ENCODE peak calls at places on chromosomes 4 and X, in nine cellular contexts. G is mucosa of gallbladder; Z is tibial artery; M is nucleus accumbens; N is naive B cell; J is retina; D is CD4-positive, alpha-beta T cell; H is aorta; U is right cardiac atrium. P is an unnamed sample.

GRCh38 chrX:153380691-153381090 is 20.5 kb downstream of the PNMA6E start:
- DNase-seq in G (no peak), Z (no peak), M (no peak), N (no peak), J (no peak), D (no peak), H (no peak), U (no peak), P (no peak)

GRCh38 chr4:187042251-187042650 is 318.6 kb upstream of the FAT1 start:
- DNase-seq in G (no peak), Z (no peak), M (no peak), N (no peak), J (no peak), D (no peak), H (no peak), U (no peak), P (no peak)

GRCh38 chr4:47668810-47669408 is 169.0 kb downstream of the CORIN start:
- DNase-seq in G (peak; percentile 15), Z (no peak), M (no peak), N (peak; percentile 25), J (peak; percentile 28), D (no peak), H (no peak), U (no peak), P (peak; percentile 25)

GRCh38 chr4:163544407-163545038 is 50.0 kb downstream of the TMA16 start:
- DNase-seq in G (peak; percentile 52), Z (peak; percentile 71), M (peak; percentile 31), N (peak; percentile 65), J (peak; percentile 75), D (peak; percentile 54), H (peak; percentile 70), U (peak; percentile 79), P (peak; percentile 80)

GRCh38 chrX:129791961-129792570 is 12.3 kb downstream of the SASH3 start:
- DNase-seq in G (no peak), Z (no peak), M (no peak), N (no peak), J (no peak), D (no peak), H (no peak), U (no peak), P (no peak)

GRCh38 chr4:575281-576141 is 584 bp downstream of the TMEM271 start:
- DNase-seq in G (peak; percentile 16), Z (no peak), M (no peak), N (no peak), J (peak; percentile 31), D (no peak), H (no peak), U (peak; percentile 69), P (peak; percentile 46)

GRCh38 chr4:162347492-162348213 is 183.9 kb upstream of the FSTL5 start:
- DNase-seq in G (no peak), Z (no peak), M (no peak), N (no peak), J (no peak), D (no peak), H (no peak), U (peak; percentile 34), P (no peak)

GRCh38 chr4:15232725-15233597 is 194.9 kb upstream of the C1QTNF7 start:
- DNase-seq in G (no peak), Z (no peak), M (no peak), N (no peak), J (no peak), D (no peak), H (no peak), U (peak; percentile 52), P (no peak)

GRCh38 chr4:53022162-53023100 is 160.3 kb downstream of the RASL11B start:
- DNase-seq in G (no peak), Z (no peak), M (no peak), N (no peak), J (no peak), D (no peak), H (no peak), U (no peak), P (no peak)

GRCh38 chrX:100768679-100769338 is 36.9 kb upstream of the SYTL4 start:
- DNase-seq in G (peak; percentile 89), Z (peak; percentile 77), M (peak; percentile 10), N (peak; percentile 70), J (peak; percentile 63), D (peak; percentile 79), H (peak; percentile 85), U (peak; percentile 84), P (peak; percentile 80)

GRCh38 chr4:185512516-185512915 is 22.8 kb downstream of the PDLIM3 start:
- DNase-seq in G (no peak), Z (no peak), M (no peak), N (no peak), J (no peak), D (no peak), H (no peak), U (no peak), P (no peak)

GRCh38 chr4:156228706-156229105 is 275.0 kb upstream of the CTSO start:
- DNase-seq in G (no peak), Z (no peak), M (no peak), N (no peak), J (no peak), D (no peak), H (no peak), U (no peak), P (no peak)

GRCh38 chr4:77852892-77853495 is 9.6 kb upstream of the MRPL1 start:
- DNase-seq in G (no peak), Z (no peak), M (no peak), N (peak; percentile 64), J (no peak), D (peak; percentile 58), H (no peak), U (no peak), P (no peak)

GRCh38 chr4:16852168-16852567 is 46.3 kb downstream of the LDB2 start:
- DNase-seq in G (no peak), Z (no peak), M (no peak), N (no peak), J (no peak), D (no peak), H (no peak), U (no peak), P (no peak)

GRCh38 chrX:118795528-118795927 is 28.1 kb upstream of the ZCCHC12 start:
- DNase-seq in G (no peak), Z (no peak), M (no peak), N (no peak), J (no peak), D (no peak), H (no peak), U (no peak), P (no peak)

GRCh38 chr4:69822198-69822597 is 37.7 kb downstream of the SULT1E1 start:
- DNase-seq in G (no peak), Z (no peak), M (no peak), N (no peak), J (no peak), D (no peak), H (no peak), U (no peak), P (no peak)

GRCh38 chrX:110146521-110146920 is 143.6 kb downstream of the TMEM164 start:
- DNase-seq in G (peak; percentile 26), Z (no peak), M (peak; percentile 8), N (peak; percentile 30), J (peak; percentile 43), D (no peak), H (no peak), U (no peak), P (peak; percentile 68)

GRCh38 chrX:131841496-131842410 is 181.3 kb upstream of the STK26 start:
- DNase-seq in G (peak; percentile 34), Z (no peak), M (peak; percentile 38), N (peak; percentile 57), J (peak; percentile 69), D (peak; percentile 4), H (no peak), U (no peak), P (peak; percentile 82)

GRCh38 chr4:915595-915994 is 16.5 kb downstream of the GAK start:
- DNase-seq in G (no peak), Z (peak; percentile 29), M (no peak), N (no peak), J (no peak), D (no peak), H (peak; percentile 44), U (no peak), P (no peak)

GRCh38 chrX:105302246-105302645 is 81.8 kb upstream of the TEX13A start:
- DNase-seq in G (no peak), Z (no peak), M (no peak), N (no peak), J (no peak), D (no peak), H (no peak), U (no peak), P (no peak)

GRCh38 chr4:47465008-47465407 is 1.5 kb upstream of the COMMD8 start:
- DNase-seq in G (no peak), Z (no peak), M (no peak), N (peak; percentile 50), J (no peak), D (no peak), H (no peak), U (no peak), P (no peak)

GRCh38 chrX:17376381-17377046 is 1.5 kb downstream of the NHS start:
- DNase-seq in G (no peak), Z (peak; percentile 68), M (no peak), N (no peak), J (peak; percentile 49), D (no peak), H (peak; percentile 59), U (no peak), P (no peak)

GRCh38 chr4:34412233-34412632 is 1832.1 kb downstream of the ARAP2 start:
- DNase-seq in G (no peak), Z (no peak), M (no peak), N (no peak), J (no peak), D (no peak), H (no peak), U (no peak), P (no peak)

GRCh38 chrX:136209016-136209738 is 42.0 kb downstream of the MAP7D3 start:
- DNase-seq in G (peak; percentile 25), Z (peak; percentile 77), M (no peak), N (no peak), J (peak; percentile 21), D (peak; percentile 31), H (peak; percentile 71), U (peak; percentile 74), P (peak; percentile 65)